ENCODE peak calls at places on chromosome 10, in four cellular contexts. K is dorsolateral prefrontal cortex, D is foreskin keratinocyte, X is K562. N is an unnamed sample.

GRCh38 chr10:129743738-129744133 is 220.3 kb downstream of the EBF3 start:
- DNase-seq in K (no peak), D (no peak), X (no peak), N (no peak)

GRCh38 chr10:77603529-77603927 is 34.1 kb downstream of the KCNMA1 start:
- DNase-seq in K (no peak), D (peak; percentile 32), X (no peak), N (no peak)

GRCh38 chr10:35578608-35578956 is 26.6 kb upstream of the GJD4 start:
- DNase-seq in K (no peak), D (no peak), X (no peak), N (no peak)

GRCh38 chr10:91194497-91195179 is 25.8 kb upstream of the PCGF5 start:
- DNase-seq in K (no peak), D (no peak), X (no peak), N (no peak)

GRCh38 chr10:123007558-123008378 is 827 bp downstream of the IKZF5 start:
- DNase-seq in K (no peak), D (peak; percentile 64), X (peak; percentile 15), N (peak; percentile 41)

GRCh38 chr10:132158810-132159209 is 27.9 kb upstream of the DPYSL4 start:
- DNase-seq in K (no peak), D (no peak), X (no peak), N (no peak)

GRCh38 chr10:113322843-113323242 is 230.0 kb upstream of the HABP2 start:
- DNase-seq in K (no peak), D (no peak), X (no peak), N (no peak)

GRCh38 chr10:103618575-103619423 is 125.3 kb downstream of the NEURL1 start:
- DNase-seq in K (peak; percentile 65), D (no peak), X (peak; percentile 80), N (no peak)

GRCh38 chr10:123424537-123424936 is 241.6 kb upstream of the GPR26 start:
- DNase-seq in K (no peak), D (no peak), X (no peak), N (no peak)

GRCh38 chr10:95435548-95436279 is 125.5 kb downstream of the SORBS1 start:
- DNase-seq in K (no peak), D (no peak), X (no peak), N (no peak)
- H3K27ac ChIP-seq in K (peak overlapping the region; percentile 17), D (no peak overlapping the region), X (no peak overlapping the region), N (no peak overlapping the region)

DNA sequence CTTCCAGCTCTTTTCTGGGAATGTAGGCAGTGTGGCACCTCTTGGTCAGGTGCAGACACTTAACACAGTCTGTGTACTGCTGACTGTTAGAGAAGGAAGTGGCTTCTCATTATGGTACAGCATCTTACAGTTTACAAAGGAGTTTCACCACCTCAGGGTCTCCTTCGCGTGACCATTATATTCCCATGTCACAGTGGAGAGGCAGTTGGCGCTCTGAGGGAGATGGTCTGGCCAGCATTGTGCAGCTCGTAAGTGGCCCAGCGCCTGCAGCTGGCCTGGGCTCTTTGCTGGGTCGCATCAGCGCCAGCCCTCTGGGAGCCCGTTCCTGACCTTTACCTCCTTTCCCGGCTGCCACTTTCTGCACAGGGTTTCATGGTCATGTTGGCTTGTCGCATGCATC is 15.4 kb downstream of the TSPAN15 start:
- DNase-seq in K (peak; percentile 59), D (no peak), X (no peak), N (no peak)
- H3K27ac ChIP-seq in K (peak overlapping the region; percentile 87), D (no peak overlapping the region), X (no peak overlapping the region), N (no peak overlapping the region)

DNA sequence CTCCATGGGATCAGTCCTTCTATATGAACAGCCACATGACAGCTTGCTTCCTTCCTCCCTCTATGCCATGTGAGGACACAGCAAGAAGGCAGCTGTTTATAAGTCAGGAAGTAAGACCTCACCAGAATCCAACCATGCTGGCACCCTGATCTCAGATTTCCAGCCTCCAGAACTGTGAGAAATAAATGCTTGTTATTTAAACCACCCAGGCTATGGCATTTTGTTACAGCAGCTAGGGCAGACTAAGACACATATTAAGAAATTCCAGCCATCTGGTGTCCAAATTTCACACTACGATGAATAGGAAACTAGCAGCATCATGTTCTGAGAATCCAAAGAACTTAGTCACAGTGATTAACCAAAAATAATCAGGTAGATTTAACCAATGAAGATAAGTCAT is 140.1 kb downstream of the ZFAND4 start:
- DNase-seq in K (no peak), D (peak; percentile 57), X (no peak), N (no peak)
- H3K27ac ChIP-seq in K (no peak overlapping the region), D (no peak overlapping the region), X (no peak overlapping the region), N (no peak overlapping the region)

GRCh38 chr10:31263903-31264302 is 55.1 kb upstream of the ZEB1 start:
- DNase-seq in K (no peak), D (peak; percentile 36), X (no peak), N (no peak)

GRCh38 chr10:31261502-31262311 is 57.3 kb upstream of the ZEB1 start:
- DNase-seq in K (no peak), D (no peak), X (no peak), N (no peak)

DNA sequence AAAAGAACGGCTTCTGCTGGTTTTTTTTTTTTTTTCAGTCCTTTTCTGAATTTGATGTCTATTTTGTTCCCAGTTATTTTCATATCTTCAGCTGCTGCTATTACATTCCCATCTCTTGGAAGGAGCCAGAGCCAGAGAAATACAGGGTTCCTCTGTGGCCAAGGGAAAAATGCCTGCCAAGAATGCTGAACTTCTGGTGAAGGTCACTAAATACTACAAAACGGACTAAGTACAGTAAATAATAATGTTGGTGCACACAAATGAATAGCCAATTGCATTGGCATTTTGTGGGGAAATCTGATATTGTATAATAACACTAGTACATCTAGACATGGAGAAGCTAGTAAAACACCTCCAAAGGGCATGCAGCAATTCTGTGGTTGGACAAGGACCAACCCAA is 56.3 kb upstream of the ZEB1 start:
- DNase-seq in K (no peak), D (no peak), X (no peak), N (no peak)
- H3K27ac ChIP-seq in K (no peak overlapping the region), D (no peak overlapping the region), X (no peak overlapping the region), N (no peak overlapping the region)

DNA sequence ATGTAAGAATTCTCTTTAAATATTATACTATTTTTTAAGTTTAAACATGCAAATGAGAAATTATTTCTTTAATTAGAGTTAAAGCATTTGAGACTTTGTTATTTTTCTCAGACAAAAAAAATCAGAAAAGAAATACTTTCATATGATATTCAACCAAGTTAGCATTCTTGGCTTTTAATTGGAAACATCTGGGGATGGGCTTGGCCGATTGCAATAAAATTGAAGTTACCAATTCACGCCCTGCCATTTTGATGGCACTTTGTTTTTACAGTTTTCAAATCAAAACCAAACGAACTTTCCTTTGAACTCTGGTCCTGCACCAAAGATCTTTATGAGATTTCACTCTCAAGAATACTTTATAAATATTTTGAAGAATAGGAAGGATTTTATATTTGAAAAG is 127.7 kb downstream of the ATE1 start:
- DNase-seq in K (no peak), D (no peak), X (no peak), N (no peak)
- H3K27ac ChIP-seq in K (no peak overlapping the region), D (no peak overlapping the region), X (no peak overlapping the region), N (no peak overlapping the region)

N was measured in epithelial cell of prostate.